ENCODE peak calls at places on chromosomes 13 and 19, in eight cellular contexts. One of them, this sample, is unnamed.

GRCh38 chr19:3062165-3063105 is at the start of gene TLE5:
- DNase-seq in Caco-2: peak
- DNase-seq in cardiac fibroblast: peak
- DNase-seq in lower lobe of right lung: peak
- DNase-seq in GM12865: peak
- DNase-seq in colonic mucosa: peak
- DNase-seq in astrocyte: no peak
- DNase-seq in AG09309: no peak
- DNase-seq in this sample: no peak

GRCh38 chr13:112693831-112694497 is 4.1 kb downstream of the ATP11A start:
- DNase-seq in Caco-2: no peak
- DNase-seq in cardiac fibroblast: peak
- DNase-seq in lower lobe of right lung: peak
- DNase-seq in GM12865: peak
- DNase-seq in colonic mucosa: no peak
- DNase-seq in astrocyte: peak
- DNase-seq in AG09309: peak
- DNase-seq in this sample: peak

GRCh38 chr13:95614641-95615245 is 29.8 kb downstream of the DZIP1 start:
- DNase-seq in Caco-2: no peak
- DNase-seq in cardiac fibroblast: no peak
- DNase-seq in lower lobe of right lung: no peak
- DNase-seq in GM12865: no peak
- DNase-seq in colonic mucosa: no peak
- DNase-seq in astrocyte: no peak
- DNase-seq in AG09309: no peak
- DNase-seq in this sample: no peak

GRCh38 chr19:2083174-2083854 is 12.8 kb downstream of the MOB3A start:
- DNase-seq in Caco-2: no peak
- DNase-seq in cardiac fibroblast: no peak
- DNase-seq in lower lobe of right lung: no peak
- DNase-seq in GM12865: peak
- DNase-seq in colonic mucosa: no peak
- DNase-seq in astrocyte: no peak
- DNase-seq in AG09309: no peak
- DNase-seq in this sample: no peak

GRCh38 chr19:15093001-15093400 is 11.0 kb downstream of the OR1I1 start:
- DNase-seq in Caco-2: no peak
- DNase-seq in cardiac fibroblast: no peak
- DNase-seq in lower lobe of right lung: no peak
- DNase-seq in GM12865: no peak
- DNase-seq in colonic mucosa: no peak
- DNase-seq in astrocyte: no peak
- DNase-seq in AG09309: no peak
- DNase-seq in this sample: no peak

GRCh38 chr13:40682449-40683240 is 16.2 kb upstream of the FOXO1 start:
- DNase-seq in Caco-2: no peak
- DNase-seq in cardiac fibroblast: peak
- DNase-seq in lower lobe of right lung: no peak
- DNase-seq in GM12865: peak
- DNase-seq in colonic mucosa: no peak
- DNase-seq in astrocyte: peak
- DNase-seq in AG09309: no peak
- DNase-seq in this sample: peak

GRCh38 chr13:112204881-112205327 is 138.0 kb downstream of the SOX1 start:
- DNase-seq in Caco-2: no peak
- DNase-seq in cardiac fibroblast: no peak
- DNase-seq in lower lobe of right lung: no peak
- DNase-seq in GM12865: no peak
- DNase-seq in colonic mucosa: no peak
- DNase-seq in astrocyte: no peak
- DNase-seq in AG09309: no peak
- DNase-seq in this sample: no peak

GRCh38 chr19:8307965-8308866 is at the start of gene CD320:
- DNase-seq in Caco-2: peak
- DNase-seq in cardiac fibroblast: peak
- DNase-seq in lower lobe of right lung: peak
- DNase-seq in GM12865: peak
- DNase-seq in colonic mucosa: peak
- DNase-seq in astrocyte: peak
- DNase-seq in AG09309: peak
- DNase-seq in this sample: peak

GRCh38 chr19:57320180-57321084 is at the start of gene ZNF543:
- DNase-seq in Caco-2: peak
- DNase-seq in cardiac fibroblast: peak
- DNase-seq in lower lobe of right lung: peak
- DNase-seq in GM12865: peak
- DNase-seq in colonic mucosa: peak
- DNase-seq in astrocyte: peak
- DNase-seq in AG09309: peak
- DNase-seq in this sample: peak

GRCh38 chr13:36313047-36313969 is 15.7 kb upstream of the CCDC169 start:
- DNase-seq in Caco-2: no peak
- DNase-seq in cardiac fibroblast: peak
- DNase-seq in lower lobe of right lung: no peak
- DNase-seq in GM12865: no peak
- DNase-seq in colonic mucosa: no peak
- DNase-seq in astrocyte: no peak
- DNase-seq in AG09309: no peak
- DNase-seq in this sample: peak

GRCh38 chr13:33976965-33977364 is 159.0 kb downstream of the RFC3 start:
- DNase-seq in Caco-2: no peak
- DNase-seq in cardiac fibroblast: no peak
- DNase-seq in lower lobe of right lung: no peak
- DNase-seq in GM12865: no peak
- DNase-seq in colonic mucosa: no peak
- DNase-seq in astrocyte: no peak
- DNase-seq in AG09309: no peak
- DNase-seq in this sample: no peak

GRCh38 chr19:55487884-55488687 is at the start of gene SSC5D:
- DNase-seq in Caco-2: no peak
- DNase-seq in cardiac fibroblast: peak
- DNase-seq in lower lobe of right lung: no peak
- DNase-seq in GM12865: no peak
- DNase-seq in colonic mucosa: no peak
- DNase-seq in astrocyte: peak
- DNase-seq in AG09309: no peak
- DNase-seq in this sample: peak

GRCh38 chr13:36038785-36039415 is 92.3 kb downstream of the DCLK1 start:
- DNase-seq in Caco-2: no peak
- DNase-seq in cardiac fibroblast: peak
- DNase-seq in lower lobe of right lung: no peak
- DNase-seq in GM12865: no peak
- DNase-seq in colonic mucosa: no peak
- DNase-seq in astrocyte: no peak
- DNase-seq in AG09309: no peak
- DNase-seq in this sample: no peak

GRCh38 chr19:54156953-54157352 is 2.6 kb downstream of the LENG1 start:
- DNase-seq in Caco-2: peak
- DNase-seq in cardiac fibroblast: no peak
- DNase-seq in lower lobe of right lung: no peak
- DNase-seq in GM12865: no peak
- DNase-seq in colonic mucosa: no peak
- DNase-seq in astrocyte: no peak
- DNase-seq in AG09309: no peak
- DNase-seq in this sample: no peak

GRCh38 chr19:20278342-20278741 is 111.3 kb downstream of the ZNF486 start:
- DNase-seq in Caco-2: no peak
- DNase-seq in cardiac fibroblast: peak
- DNase-seq in lower lobe of right lung: no peak
- DNase-seq in GM12865: peak
- DNase-seq in colonic mucosa: no peak
- DNase-seq in astrocyte: peak
- DNase-seq in AG09309: no peak
- DNase-seq in this sample: no peak

GRCh38 chr13:51819544-51819943 is 15.6 kb upstream of the DHRS12 start:
- DNase-seq in Caco-2: no peak
- DNase-seq in cardiac fibroblast: no peak
- DNase-seq in lower lobe of right lung: no peak
- DNase-seq in GM12865: no peak
- DNase-seq in colonic mucosa: no peak
- DNase-seq in astrocyte: no peak
- DNase-seq in AG09309: no peak
- DNase-seq in this sample: no peak

GRCh38 chr19:35380450-35381124 is 9.7 kb downstream of the GPR42 start:
- DNase-seq in Caco-2: peak
- DNase-seq in cardiac fibroblast: no peak
- DNase-seq in lower lobe of right lung: no peak
- DNase-seq in GM12865: no peak
- DNase-seq in colonic mucosa: no peak
- DNase-seq in astrocyte: no peak
- DNase-seq in AG09309: no peak
- DNase-seq in this sample: no peak

GRCh38 chr13:26656919-26657318 is 99.4 kb downstream of the WASF3 start:
- DNase-seq in Caco-2: peak
- DNase-seq in cardiac fibroblast: peak
- DNase-seq in lower lobe of right lung: no peak
- DNase-seq in GM12865: peak
- DNase-seq in colonic mucosa: no peak
- DNase-seq in astrocyte: peak
- DNase-seq in AG09309: peak
- DNase-seq in this sample: peak

GRCh38 chr13:23378009-23378632 is 55.4 kb downstream of the SACS start:
- DNase-seq in Caco-2: no peak
- DNase-seq in cardiac fibroblast: peak
- DNase-seq in lower lobe of right lung: no peak
- DNase-seq in GM12865: peak
- DNase-seq in colonic mucosa: peak
- DNase-seq in astrocyte: peak
- DNase-seq in AG09309: peak
- DNase-seq in this sample: peak

GRCh38 chr13:23377603-23378002 is 55.9 kb downstream of the SACS start:
- DNase-seq in Caco-2: no peak
- DNase-seq in cardiac fibroblast: no peak
- DNase-seq in lower lobe of right lung: no peak
- DNase-seq in GM12865: no peak
- DNase-seq in colonic mucosa: no peak
- DNase-seq in astrocyte: no peak
- DNase-seq in AG09309: no peak
- DNase-seq in this sample: no peak

GRCh38 chr13:23380534-23380933 is 53.0 kb downstream of the SACS start:
- DNase-seq in Caco-2: no peak
- DNase-seq in cardiac fibroblast: peak
- DNase-seq in lower lobe of right lung: no peak
- DNase-seq in GM12865: no peak
- DNase-seq in colonic mucosa: no peak
- DNase-seq in astrocyte: no peak
- DNase-seq in AG09309: no peak
- DNase-seq in this sample: peak

GRCh38 chr13:23372264-23372905 is 61.1 kb downstream of the SACS start:
- DNase-seq in Caco-2: no peak
- DNase-seq in cardiac fibroblast: peak
- DNase-seq in lower lobe of right lung: no peak
- DNase-seq in GM12865: peak
- DNase-seq in colonic mucosa: no peak
- DNase-seq in astrocyte: peak
- DNase-seq in AG09309: no peak
- DNase-seq in this sample: peak

DNA sequence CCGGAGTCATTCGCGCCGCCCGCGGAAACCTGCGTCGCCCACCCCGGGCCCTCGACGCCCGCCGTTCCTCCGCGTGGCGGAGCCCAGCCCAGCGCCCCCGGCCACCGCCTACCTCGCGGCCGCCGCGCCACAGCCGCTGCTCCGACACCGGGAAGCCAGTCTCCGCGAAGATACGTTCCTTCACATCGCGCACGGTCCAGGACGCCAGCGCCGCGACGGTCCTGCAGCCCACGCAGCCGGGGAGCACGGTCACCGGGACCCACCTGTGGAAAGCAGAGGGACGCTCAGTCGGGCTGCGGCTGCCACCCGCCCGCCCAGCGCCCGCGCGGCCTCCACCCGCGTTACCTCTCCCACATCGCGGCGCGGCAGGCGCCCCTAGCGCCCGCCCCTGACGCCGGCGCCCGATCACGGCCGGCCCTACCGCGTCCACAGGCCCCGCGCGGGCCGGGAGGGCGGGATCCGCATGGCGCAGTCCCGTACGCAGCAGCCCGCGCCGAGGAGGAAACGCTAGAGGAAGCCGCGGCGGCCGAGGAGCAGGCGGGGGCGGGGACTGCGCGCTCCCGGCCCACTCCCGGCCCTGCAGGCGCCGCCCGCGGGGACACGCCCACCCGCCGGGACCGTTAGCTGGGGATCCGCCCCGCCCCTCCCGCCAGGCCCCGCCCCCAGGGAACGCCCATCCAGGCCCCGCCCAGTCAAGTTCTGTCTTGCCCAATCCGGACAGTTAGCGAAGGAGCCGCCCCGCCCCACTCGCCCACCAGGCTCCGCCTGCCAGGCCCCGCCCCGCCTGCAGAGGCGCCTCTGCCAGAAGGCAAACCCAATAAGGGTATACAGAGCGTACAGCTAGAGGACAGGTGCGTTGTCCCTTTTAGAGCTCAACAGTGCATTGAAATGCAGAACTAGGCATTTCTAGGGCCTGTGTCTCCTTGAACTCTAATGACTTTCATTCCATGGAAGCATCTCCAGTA is 58.2 kb downstream of the SACS start:
- DNase-seq in Caco-2: peak
- DNase-seq in cardiac fibroblast: peak
- DNase-seq in lower lobe of right lung: peak
- DNase-seq in GM12865: peak
- DNase-seq in colonic mucosa: peak
- DNase-seq in astrocyte: peak
- DNase-seq in AG09309: peak
- DNase-seq in this sample: peak
- TF ChIP-seq CTCF in Caco-2: peak
- TF ChIP-seq CTCF in cardiac fibroblast: no peak
- TF ChIP-seq CTCF in lower lobe of right lung: peak
- TF ChIP-seq CTCF in GM12865: peak
- TF ChIP-seq CTCF in colonic mucosa: no peak
- TF ChIP-seq CTCF in astrocyte: no peak
- TF ChIP-seq CTCF in AG09309: no peak
- TF ChIP-seq CTCF in this sample: peak

GRCh38 chr13:32443111-32443510 is 15.2 kb upstream of the N4BP2L1 start:
- DNase-seq in Caco-2: peak
- DNase-seq in cardiac fibroblast: peak
- DNase-seq in lower lobe of right lung: no peak
- DNase-seq in GM12865: peak
- DNase-seq in colonic mucosa: no peak
- DNase-seq in astrocyte: no peak
- DNase-seq in AG09309: no peak
- DNase-seq in this sample: no peak
- TF ChIP-seq CTCF in Caco-2: peak
- TF ChIP-seq CTCF in cardiac fibroblast: peak
- TF ChIP-seq CTCF in lower lobe of right lung: peak
- TF ChIP-seq CTCF in GM12865: peak
- TF ChIP-seq CTCF in colonic mucosa: no peak
- TF ChIP-seq CTCF in astrocyte: no peak
- TF ChIP-seq CTCF in AG09309: peak
- TF ChIP-seq CTCF in this sample: peak

GRCh38 chr19:11234486-11235075 is 4.8 kb upstream of the ANGPTL8 start:
- DNase-seq in Caco-2: no peak
- DNase-seq in cardiac fibroblast: no peak
- DNase-seq in lower lobe of right lung: no peak
- DNase-seq in GM12865: no peak
- DNase-seq in colonic mucosa: no peak
- DNase-seq in astrocyte: no peak
- DNase-seq in AG09309: no peak
- DNase-seq in this sample: no peak
- TF ChIP-seq CTCF in Caco-2: no peak
- TF ChIP-seq CTCF in cardiac fibroblast: no peak
- TF ChIP-seq CTCF in lower lobe of right lung: no peak
- TF ChIP-seq CTCF in GM12865: no peak
- TF ChIP-seq CTCF in colonic mucosa: no peak
- TF ChIP-seq CTCF in astrocyte: no peak
- TF ChIP-seq CTCF in AG09309: no peak
- TF ChIP-seq CTCF in this sample: no peak

GRCh38 chr19:31317098-31317497 is 32.1 kb downstream of the TSHZ3 start:
- DNase-seq in Caco-2: no peak
- DNase-seq in cardiac fibroblast: no peak
- DNase-seq in lower lobe of right lung: no peak
- DNase-seq in GM12865: no peak
- DNase-seq in colonic mucosa: no peak
- DNase-seq in astrocyte: no peak
- DNase-seq in AG09309: no peak
- DNase-seq in this sample: no peak
- TF ChIP-seq CTCF in Caco-2: no peak
- TF ChIP-seq CTCF in cardiac fibroblast: no peak
- TF ChIP-seq CTCF in lower lobe of right lung: no peak
- TF ChIP-seq CTCF in GM12865: no peak
- TF ChIP-seq CTCF in colonic mucosa: no peak
- TF ChIP-seq CTCF in astrocyte: no peak
- TF ChIP-seq CTCF in AG09309: no peak
- TF ChIP-seq CTCF in this sample: no peak